ENCODE peak calls at places on chromosomes 5 and 9, in eight cellular contexts. T, C, O, W, U, R, Q and J are unnamed samples. For H3K27me3, the result is how much of the 10 kb centered on the place peaks cover.

GRCh38 chr5:38099205-38100144 is 158.9 kb upstream of the EGFLAM start:
- DNase-seq in T (no peak), C (no peak), O (no peak), W (no peak), U (no peak), R (no peak), Q (no peak), J (no peak)

GRCh38 chr5:134463991-134464760 is 52.5 kb upstream of the CDKN2AIPNL start:
- DNase-seq in T (no peak), C (no peak), O (no peak), W (peak), U (no peak), R (peak), Q (peak), J (no peak)

GRCh38 chr5:151174612-151175101 is 17.1 kb upstream of the ANXA6 start:
- DNase-seq in T (no peak), C (no peak), O (no peak), W (no peak), U (no peak), R (peak), Q (peak), J (peak)

GRCh38 chr9:81077572-81077971 is 611.8 kb downstream of the TLE1 start:
- DNase-seq in T (no peak), C (no peak), O (no peak), W (no peak), U (no peak), R (no peak), Q (no peak), J (no peak)

GRCh38 chr9:77616191-77616590 is 31.9 kb downstream of the GNA14 start:
- DNase-seq in T (no peak), C (no peak), O (no peak), W (no peak), U (no peak), R (peak), Q (no peak), J (no peak)

GRCh38 chr9:136017813-136018190 is 56.6 kb upstream of the UBAC1 start:
- DNase-seq in T (no peak), C (no peak), O (no peak), W (no peak), U (no peak), R (no peak), Q (no peak), J (peak)

GRCh38 chr9:101586651-101587050 is 8.1 kb downstream of the PPP3R2 start:
- DNase-seq in T (no peak), C (no peak), O (no peak), W (no peak), U (no peak), R (no peak), Q (no peak), J (no peak)

GRCh38 chr5:50440651-50441478 is at the start of gene EMB:
- DNase-seq in T (no peak), C (peak), O (peak), W (peak), U (peak), R (peak), Q (no peak), J (peak)

GRCh38 chr9:95373069-95373681 is 55.7 kb upstream of the FANCC start:
- DNase-seq in T (no peak), C (no peak), O (no peak), W (no peak), U (no peak), R (no peak), Q (no peak), J (no peak)

GRCh38 chr5:127074466-127074865 is 1.2 kb upstream of the C5orf63 start:
- DNase-seq in T (no peak), C (no peak), O (no peak), W (peak), U (no peak), R (no peak), Q (no peak), J (no peak)

GRCh38 chr9:6305954-6306563 is 22.1 kb upstream of the TPD52L3 start:
- DNase-seq in T (no peak), C (no peak), O (no peak), W (peak), U (no peak), R (peak), Q (peak), J (no peak)

GRCh38 chr9:129354498-129354897 is 176.4 kb upstream of the IER5L start:
- DNase-seq in T (no peak), C (no peak), O (no peak), W (no peak), U (no peak), R (no peak), Q (no peak), J (no peak)

GRCh38 chr5:61598140-61598539 is 266.1 kb downstream of the ZSWIM6 start:
- DNase-seq in T (no peak), C (no peak), O (no peak), W (no peak), U (no peak), R (no peak), Q (no peak), J (peak)

GRCh38 chr9:137055385-137056364 is 1.8 kb upstream of the ENTPD2 start:
- DNase-seq in T (peak), C (no peak), O (peak), W (peak), U (peak), R (peak), Q (peak), J (no peak)

GRCh38 chr5:179427676-179428056 is 82.4 kb upstream of the ADAMTS2 start:
- DNase-seq in T (no peak), C (no peak), O (peak), W (no peak), U (no peak), R (no peak), Q (no peak), J (peak)

GRCh38 chr5:10590226-10591047 is 26.6 kb downstream of the ANKRD33B start:
- DNase-seq in T (peak), C (no peak), O (peak), W (peak), U (no peak), R (peak), Q (peak), J (peak)

GRCh38 chr9:80679920-80680319 is 1009.4 kb downstream of the TLE1 start:
- DNase-seq in T (no peak), C (no peak), O (no peak), W (peak), U (no peak), R (no peak), Q (no peak), J (no peak)

GRCh38 chr5:128077526-128077925 is 6.0 kb upstream of the SLC12A2 start:
- DNase-seq in T (no peak), C (no peak), O (no peak), W (no peak), U (no peak), R (no peak), Q (no peak), J (no peak)

GRCh38 chr5:170159101-170159698 is 53.5 kb downstream of the FOXI1 start:
- DNase-seq in T (no peak), C (no peak), O (peak), W (peak), U (no peak), R (peak), Q (peak), J (no peak)

GRCh38 chr5:136058031-136058971 is 29.5 kb downstream of the TGFBI start:
- DNase-seq in T (no peak), C (no peak), O (peak), W (peak), U (peak), R (peak), Q (peak), J (no peak)

GRCh38 chr5:139914218-139914807 is 118.7 kb downstream of the PSD2 start:
- DNase-seq in T (no peak), C (no peak), O (peak), W (no peak), U (no peak), R (no peak), Q (no peak), J (no peak)

DNA sequence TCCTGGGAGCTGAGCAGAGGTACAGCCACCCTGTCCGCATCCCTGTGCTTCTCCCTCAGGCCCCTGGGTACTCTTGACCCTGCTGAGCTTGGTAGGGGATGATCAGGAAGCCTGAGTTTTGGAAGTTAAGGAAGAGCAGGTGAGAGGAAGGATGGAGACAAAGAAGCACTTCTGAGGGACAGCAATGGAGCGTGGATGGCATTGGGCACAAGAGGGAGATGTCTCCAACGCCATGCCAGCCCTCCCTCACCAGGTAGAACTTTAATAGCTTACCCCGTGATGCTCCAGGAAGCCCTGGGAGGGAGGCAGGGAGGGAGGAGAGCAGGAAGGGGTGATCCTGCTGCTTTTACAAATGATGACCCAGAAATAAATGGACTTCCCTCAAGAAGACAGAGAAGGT is 29.9 kb upstream of the SMU1 start:
- DNase-seq in T (no peak), C (no peak), O (no peak), W (no peak), U (peak), R (no peak), Q (no peak), J (no peak)
- H3K27ac ChIP-seq in T (no peak), C (no peak), O (peak), W (peak), U (peak), R (peak), Q (no peak), J (peak)

DNA sequence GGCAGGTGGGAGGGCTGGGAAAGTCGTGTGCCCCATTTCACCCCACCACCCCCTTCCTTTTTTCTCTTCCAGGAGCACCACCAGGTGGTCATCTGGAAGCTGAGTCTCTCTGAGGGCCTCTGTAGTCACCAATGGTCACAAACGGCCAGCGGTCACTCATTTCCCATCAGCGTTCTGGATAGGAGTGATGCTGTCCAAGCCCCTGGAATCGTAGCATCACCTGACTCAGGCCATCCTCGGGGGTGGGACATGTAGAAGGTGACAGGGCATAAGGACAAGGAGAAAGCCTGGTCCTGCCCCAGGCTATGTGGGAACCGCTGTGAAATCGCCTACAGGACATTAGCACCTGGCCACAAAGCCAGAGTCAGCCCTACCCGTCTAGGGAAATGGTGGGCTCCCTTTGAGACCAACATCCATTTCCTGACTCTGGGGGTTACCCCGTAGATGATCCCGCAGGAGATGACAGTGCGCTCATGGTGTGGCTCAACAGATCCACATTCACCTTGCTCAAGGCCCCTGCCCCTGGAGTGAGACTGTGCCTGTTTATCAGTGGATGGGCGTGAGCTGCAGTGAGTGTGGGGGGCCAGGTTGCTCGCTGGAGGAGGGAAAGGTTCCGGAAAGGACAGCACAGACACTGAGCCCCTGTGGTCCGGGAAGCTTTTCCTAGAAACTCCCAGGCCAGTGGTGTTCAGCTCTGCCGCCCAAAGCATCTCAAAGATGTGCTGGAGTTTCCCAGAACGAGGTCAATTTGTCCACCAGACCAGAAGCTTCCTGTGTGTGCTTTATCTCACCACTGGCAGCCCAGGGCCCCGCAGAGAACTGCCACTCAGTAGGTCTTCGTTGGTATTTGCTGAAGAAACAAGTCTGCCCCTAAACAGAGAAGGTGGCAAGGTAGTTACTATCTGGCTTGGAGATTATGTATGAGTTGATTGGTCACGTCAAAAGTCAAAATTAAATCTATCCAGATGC is 61.1 kb upstream of the UNC5A start:
- DNase-seq in T (no peak), C (no peak), O (no peak), W (no peak), U (no peak), R (no peak), Q (no peak), J (peak)
- H3K27me3 ChIP-seq in T (under half), C (under half), O (under half), W (under half), U (under half), R (half or more), Q (under half), J (under half)

GRCh38 chr9:124261787-124262595 is 4.2 kb downstream of the NEK6 start:
- DNase-seq in T (no peak), C (no peak), O (no peak), W (peak), U (no peak), R (peak), Q (peak), J (no peak)

GRCh38 chr9:124263800-124264426 is 6.2 kb downstream of the NEK6 start:
- DNase-seq in T (no peak), C (no peak), O (no peak), W (no peak), U (no peak), R (no peak), Q (no peak), J (no peak)

GRCh38 chr9:124260769-124261603 is 3.2 kb downstream of the NEK6 start:
- DNase-seq in T (no peak), C (no peak), O (peak), W (peak), U (no peak), R (peak), Q (peak), J (no peak)

GRCh38 chr9:124263158-124263557 is 5.4 kb downstream of the NEK6 start:
- DNase-seq in T (no peak), C (no peak), O (no peak), W (no peak), U (no peak), R (no peak), Q (no peak), J (no peak)

DNA sequence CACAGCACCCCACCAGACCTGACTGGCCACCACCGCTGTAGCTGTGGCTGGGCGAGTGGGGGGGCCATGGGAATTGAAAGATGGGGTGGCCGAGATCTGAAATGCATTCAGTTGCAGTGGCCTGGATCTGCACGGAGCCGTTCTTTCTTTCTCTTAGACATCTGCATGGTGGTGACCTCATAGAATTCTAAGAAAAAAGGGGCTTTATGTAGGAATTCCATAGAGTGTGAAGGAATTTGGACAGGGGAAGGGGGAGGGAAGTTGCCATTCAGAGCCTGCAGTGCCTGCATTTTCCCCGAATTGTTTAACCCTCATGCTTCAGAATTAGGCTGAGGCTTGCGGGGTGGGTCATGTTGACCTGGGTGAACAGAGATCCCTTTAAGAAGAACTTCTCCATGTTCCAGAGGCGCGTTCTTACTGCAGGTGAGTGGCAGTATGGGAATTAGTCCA is 4.9 kb downstream of the NEK6 start:
- DNase-seq in T (no peak), C (no peak), O (no peak), W (peak), U (no peak), R (no peak), Q (peak), J (no peak)
- H3K27ac ChIP-seq in T (peak), C (no peak), O (no peak), W (peak), U (peak), R (peak), Q (no peak), J (no peak)

DNA sequence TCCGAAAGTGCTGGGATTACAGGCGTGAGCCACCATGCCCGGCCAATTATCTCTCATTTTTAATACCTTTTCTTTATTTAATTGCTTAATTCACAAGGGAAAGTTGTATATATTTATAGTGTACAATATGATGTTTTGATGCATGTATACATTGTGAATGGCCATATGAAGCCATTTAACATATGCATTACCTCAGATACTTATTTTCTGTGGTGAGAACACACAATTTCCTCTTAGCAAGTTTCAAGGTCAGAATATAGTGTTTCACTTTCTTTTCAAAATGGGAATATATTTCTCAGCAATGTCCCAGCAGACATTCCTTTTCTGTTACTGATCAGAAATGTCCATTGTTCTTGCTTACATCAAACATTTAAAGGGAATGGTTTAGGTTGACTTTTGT is 1596.3 kb downstream of the MAT2B start:
- DNase-seq in T (no peak), C (no peak), O (no peak), W (no peak), U (no peak), R (no peak), Q (no peak), J (no peak)
- H3K27me3 ChIP-seq in T (under half), C (under half), O (under half), W (under half), U (under half), R (under half), Q (under half), J (under half)